ENCODE peak calls at places on chromosomes 1 and 21, in four cellular contexts. W, U, X and G are unnamed samples.

GRCh38 chr1:227730630-227731151 is 4.4 kb downstream of the JMJD4 start:
- DNase-seq in W (no peak), U (no peak), X (no peak), G (no peak)

GRCh38 chr21:42537106-42537742 is 23.6 kb downstream of the SLC37A1 start:
- DNase-seq in W (no peak), U (peak; percentile 53), X (no peak), G (no peak)

GRCh38 chr1:74690909-74691308 is 17.3 kb upstream of the ERICH3 start:
- DNase-seq in W (no peak), U (no peak), X (no peak), G (no peak)

GRCh38 chr1:184685116-184685515 is 69.5 kb downstream of the EDEM3 start:
- DNase-seq in W (no peak), U (no peak), X (no peak), G (no peak)

GRCh38 chr1:196861429-196861828 is 26.4 kb upstream of the CFHR4 start:
- DNase-seq in W (peak; percentile 12), U (no peak), X (no peak), G (no peak)

GRCh38 chr1:63112155-63112914 is 210.0 kb upstream of the FOXD3 start:
- DNase-seq in W (peak; percentile 68), U (no peak), X (no peak), G (peak; percentile 37)

GRCh38 chr1:207025144-207025880 is 7.2 kb downstream of the C1orf116 start:
- DNase-seq in W (peak; percentile 70), U (no peak), X (no peak), G (peak; percentile 64)

GRCh38 chr1:9239622-9240401 is 5.2 kb downstream of the H6PD start:
- DNase-seq in W (peak; percentile 47), U (peak; percentile 71), X (no peak), G (no peak)

GRCh38 chr1:186763107-186763506 is 65.6 kb upstream of the PLA2G4A start:
- DNase-seq in W (peak; percentile 76), U (no peak), X (no peak), G (peak; percentile 51)

DNA sequence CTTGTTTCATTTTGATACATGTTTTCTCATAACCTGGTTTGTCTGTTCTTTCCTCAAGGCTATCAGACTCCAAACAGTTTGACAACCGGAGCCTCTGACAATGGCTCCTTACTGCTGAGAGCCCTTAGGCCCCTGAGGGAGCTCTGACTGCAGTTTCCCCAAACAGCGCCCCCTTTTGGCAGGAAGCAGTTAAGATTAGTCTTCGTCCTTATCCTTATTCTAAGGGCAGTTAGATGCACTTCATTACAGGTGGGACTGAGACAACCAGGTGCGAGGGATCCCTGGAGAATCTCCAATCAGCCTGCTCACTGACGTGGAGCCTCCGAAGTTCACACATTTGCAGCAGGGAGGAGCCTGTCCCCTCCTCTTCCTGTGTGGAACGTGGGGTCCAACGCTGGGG is 393.1 kb downstream of the BRINP3 start:
- DNase-seq in W (no peak), U (no peak), X (no peak), G (no peak)
- TF ChIP-seq CTCF in W (no peak), U (no peak), X (peak; percentile 37), G (no peak)

GRCh38 chr1:1842360-1843146 is 48.3 kb downstream of the GNB1 start:
- DNase-seq in W (no peak), U (no peak), X (no peak), G (no peak)

GRCh38 chr1:1847061-1847460 is 43.8 kb downstream of the GNB1 start:
- DNase-seq in W (peak; percentile 46), U (no peak), X (no peak), G (no peak)

GRCh38 chr1:1841575-1841991 is 49.3 kb downstream of the GNB1 start:
- DNase-seq in W (peak; percentile 53), U (no peak), X (no peak), G (peak; percentile 14)

GRCh38 chr1:1847501-1848289 is 43.2 kb downstream of the GNB1 start:
- DNase-seq in W (peak; percentile 27), U (no peak), X (no peak), G (no peak)

DNA sequence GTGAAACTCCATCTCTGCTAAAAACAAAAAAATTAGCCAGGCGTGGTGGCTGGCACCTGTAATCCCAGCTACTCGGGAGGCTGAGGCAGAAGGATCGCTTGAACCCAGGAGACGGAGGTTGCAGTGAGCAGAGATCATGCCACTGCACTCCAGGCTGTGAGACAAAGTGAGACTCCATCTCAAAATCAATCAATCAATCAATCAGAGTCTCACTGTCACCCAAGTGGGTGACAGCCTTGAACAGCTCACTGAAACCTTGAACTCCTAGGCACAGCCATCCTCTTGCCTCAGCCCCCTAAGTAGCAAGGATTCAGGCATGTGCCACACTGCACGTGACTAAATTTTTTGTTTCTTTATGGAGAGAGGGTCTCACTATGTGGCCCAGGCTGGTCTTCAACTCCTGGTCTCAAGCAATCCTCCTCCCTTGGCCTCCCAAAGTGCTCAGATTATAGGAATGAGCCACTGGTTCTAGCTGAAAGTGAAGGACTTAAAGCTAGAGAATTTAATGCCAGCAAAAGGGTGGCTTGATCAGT is 44.4 kb downstream of the GNB1 start:
- DNase-seq in W (no peak), U (no peak), X (no peak), G (no peak)
- TF ChIP-seq CTCF in W (no peak), U (no peak), X (no peak), G (no peak)

GRCh38 chr1:84603941-84604830 is 29.9 kb upstream of the CTBS start:
- DNase-seq in W (peak; percentile 95), U (no peak), X (no peak), G (peak; percentile 98)
- TF ChIP-seq CTCF in W (peak; percentile 79), U (no peak), X (no peak), G (peak; percentile 95)

GRCh38 chr1:117644696-117645311 is 39.0 kb downstream of the TENT5C start:
- DNase-seq in W (no peak), U (no peak), X (no peak), G (no peak)
- TF ChIP-seq CTCF in W (no peak), U (no peak), X (no peak), G (no peak)

DNA sequence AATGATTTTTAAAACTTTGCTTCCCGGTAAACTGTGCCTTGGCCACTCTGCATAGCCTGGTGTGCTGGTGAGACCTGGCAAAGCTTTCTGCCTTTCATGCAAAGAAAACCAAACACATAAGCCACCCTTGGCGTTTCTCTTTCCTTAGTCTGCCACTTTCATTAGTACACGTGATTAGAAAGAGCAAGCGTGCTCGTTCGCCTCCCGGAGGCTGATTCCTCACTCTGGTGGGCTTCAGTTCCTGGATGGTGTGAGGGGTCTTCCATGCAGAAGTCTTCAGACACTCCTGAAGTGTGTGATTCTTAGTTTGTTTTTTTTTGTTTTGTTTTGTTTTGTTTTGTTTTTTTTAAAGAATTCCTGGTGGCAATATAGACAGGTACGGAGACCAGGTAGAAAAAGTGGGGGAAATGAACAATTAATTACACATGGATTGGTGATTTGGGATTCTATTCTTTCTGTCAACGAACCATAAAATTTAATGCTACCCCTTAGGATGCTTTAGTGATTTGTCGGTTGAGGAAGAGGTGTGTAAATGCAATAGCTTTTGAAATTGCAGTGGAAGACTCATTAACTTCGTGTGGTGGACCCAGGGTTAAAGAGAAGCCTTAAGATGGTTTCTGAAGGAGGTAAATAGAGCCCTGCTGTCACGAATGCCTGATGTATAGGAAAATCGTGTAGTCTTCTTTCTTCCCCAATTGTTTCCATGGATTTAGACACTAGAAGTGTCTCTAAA is 2.1 kb downstream of the GALNT2 start:
- DNase-seq in W (no peak), U (peak; percentile 20), X (no peak), G (no peak)
- TF ChIP-seq CTCF in W (no peak), U (no peak), X (no peak), G (no peak)